ENCODE peak calls at places on chromosomes 2 and 18, in seven cellular contexts. O is K562, Y is GM12878, F is SK-N-SH, A is HCT116, S is HepG2, W is H1. T is an unnamed sample.

GRCh38 chr2:156319811-156320490 is 12.6 kb downstream of the NR4A2 start:
- DNase-seq in O (peak), Y (no peak), F (peak), A (no peak), S (no peak), W (no peak), T (no peak)

GRCh38 chr2:150127995-150128394 is 359.5 kb downstream of the RND3 start:
- DNase-seq in O (no peak), Y (no peak), F (no peak), A (no peak), S (no peak), W (no peak), T (no peak)

GRCh38 chr2:187215576-187216240 is 232.3 kb downstream of the CALCRL start:
- DNase-seq in O (no peak), Y (no peak), F (no peak), A (no peak), S (no peak), W (no peak), T (no peak)

GRCh38 chr18:58385472-58385871 is 243.4 kb downstream of the ALPK2 start:
- DNase-seq in O (no peak), Y (no peak), F (no peak), A (no peak), S (no peak), W (no peak), T (no peak)

GRCh38 chr2:174485763-174486613 is 841 bp downstream of the GPR155 start:
- DNase-seq in O (peak), Y (no peak), F (peak), A (no peak), S (no peak), W (no peak), T (no peak)

GRCh38 chr2:180202591-180202990 is 195.5 kb upstream of the CWC22 start:
- DNase-seq in O (no peak), Y (no peak), F (no peak), A (no peak), S (no peak), W (no peak), T (no peak)

GRCh38 chr2:54524236-54524991 is 68.3 kb downstream of the SPTBN1 start:
- DNase-seq in O (no peak), Y (peak), F (no peak), A (no peak), S (no peak), W (no peak), T (no peak)

GRCh38 chr18:75044296-75044695 is 164.6 kb downstream of the PTGR3 start:
- DNase-seq in O (no peak), Y (no peak), F (no peak), A (no peak), S (no peak), W (no peak), T (no peak)

GRCh38 chr2:48600917-48601316 is 16.7 kb upstream of the GTF2A1L start:
- DNase-seq in O (no peak), Y (no peak), F (no peak), A (no peak), S (no peak), W (no peak), T (no peak)

GRCh38 chr2:203453858-203454451 is 81.1 kb downstream of the RAPH1 start:
- DNase-seq in O (peak), Y (peak), F (peak), A (peak), S (peak), W (no peak), T (peak)

GRCh38 chr18:9082763-9083510 is 19.6 kb upstream of the NDUFV2 start:
- DNase-seq in O (no peak), Y (peak), F (no peak), A (no peak), S (no peak), W (no peak), T (no peak)

GRCh38 chr2:69203166-69203985 is 183.7 kb downstream of the GFPT1 start:
- DNase-seq in O (no peak), Y (no peak), F (no peak), A (no peak), S (peak), W (no peak), T (no peak)

GRCh38 chr2:69201243-69201642 is 185.8 kb downstream of the GFPT1 start:
- DNase-seq in O (no peak), Y (no peak), F (no peak), A (no peak), S (no peak), W (no peak), T (no peak)

GRCh38 chr2:69196327-69197117 is 183.5 kb downstream of the ANTXR1 start:
- DNase-seq in O (no peak), Y (no peak), F (no peak), A (no peak), S (peak), W (no peak), T (no peak)

GRCh38 chr2:69202323-69202722 is 184.7 kb downstream of the GFPT1 start:
- DNase-seq in O (no peak), Y (no peak), F (no peak), A (no peak), S (no peak), W (no peak), T (no peak)

GRCh38 chr2:69200107-69200520 is 186.9 kb downstream of the GFPT1 start:
- DNase-seq in O (no peak), Y (no peak), F (no peak), A (no peak), S (peak), W (no peak), T (no peak)
- TF ChIP-seq JUND in O (no peak), Y (no peak), F (no peak), A (no peak), S (no peak), W (no peak), T (no peak)

DNA sequence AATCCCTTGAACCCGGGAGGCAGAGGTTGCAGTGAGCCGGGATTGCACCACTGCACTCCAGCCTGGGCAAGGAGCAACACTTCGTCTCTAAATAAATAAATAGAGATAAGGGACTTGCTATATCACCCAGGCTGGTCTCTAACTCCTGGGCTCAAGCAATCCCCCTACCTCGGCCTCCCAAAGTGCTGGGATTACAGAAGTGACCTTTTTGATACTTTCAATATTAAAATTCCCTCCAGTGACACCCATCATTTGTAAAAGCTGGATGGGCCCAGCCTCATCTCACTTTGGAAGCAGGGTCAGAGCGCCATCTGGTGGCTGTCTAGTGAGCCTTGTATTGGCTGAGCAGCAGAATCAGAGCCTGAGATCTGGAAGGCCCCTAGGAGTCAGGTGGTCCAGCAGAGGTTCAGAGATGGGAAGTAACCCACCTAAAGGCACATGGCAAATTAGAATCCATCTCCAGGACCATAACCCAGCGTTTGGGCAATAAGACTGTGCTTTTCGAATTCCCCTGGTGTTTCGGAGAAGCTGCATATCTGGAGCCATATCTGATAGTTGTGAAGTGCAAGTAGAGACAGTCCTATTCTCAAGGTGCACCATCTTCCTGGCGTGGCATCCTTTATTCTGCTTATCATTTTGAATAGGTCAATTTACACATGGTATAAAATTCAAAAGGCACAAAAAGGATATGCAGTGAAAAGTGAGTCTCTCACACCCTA is 18.3 kb upstream of the SLC35F6 start:
- DNase-seq in O (peak), Y (no peak), F (peak), A (peak), S (peak), W (no peak), T (peak)
- TF ChIP-seq JUND in O (peak), Y (no peak), F (no peak), A (no peak), S (no peak), W (no peak), T (no peak)

DNA sequence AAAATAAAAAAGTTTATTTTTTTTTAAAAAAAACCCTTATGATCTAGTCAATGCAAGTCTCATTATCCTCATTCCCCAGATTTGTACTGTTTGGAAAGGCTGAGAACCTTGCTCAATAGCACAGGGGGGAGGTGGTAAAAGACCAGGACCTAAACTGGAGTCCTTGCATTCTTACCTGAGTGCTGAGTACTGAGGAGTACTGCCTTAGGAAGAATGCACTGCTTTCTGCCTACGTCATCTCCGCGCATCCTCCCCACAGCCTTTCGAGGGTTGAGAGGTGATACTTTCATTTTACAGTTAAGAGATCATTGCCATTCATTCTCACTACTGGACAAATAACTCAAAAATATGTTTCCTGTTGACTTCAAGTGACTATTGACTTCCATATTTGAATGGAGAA is 73.8 kb downstream of the MAP3K20 start:
- DNase-seq in O (no peak), Y (peak), F (no peak), A (no peak), S (no peak), W (no peak), T (no peak)
- TF ChIP-seq JUND in O (no peak), Y (no peak), F (no peak), A (no peak), S (no peak), W (no peak), T (no peak)

GRCh38 chr2:88088999-88089398 is 21.4 kb downstream of the SMYD1 start:
- DNase-seq in O (no peak), Y (no peak), F (no peak), A (no peak), S (no peak), W (no peak), T (no peak)

GRCh38 chr2:88091943-88092342 is 24.3 kb downstream of the SMYD1 start:
- DNase-seq in O (no peak), Y (no peak), F (no peak), A (no peak), S (no peak), W (no peak), T (no peak)

GRCh38 chr2:88087763-88088162 is 20.1 kb downstream of the SMYD1 start:
- DNase-seq in O (no peak), Y (no peak), F (no peak), A (no peak), S (no peak), W (no peak), T (no peak)

GRCh38 chr2:88092773-88093172 is 25.1 kb downstream of the SMYD1 start:
- DNase-seq in O (no peak), Y (no peak), F (no peak), A (no peak), S (no peak), W (no peak), T (no peak)

DNA sequence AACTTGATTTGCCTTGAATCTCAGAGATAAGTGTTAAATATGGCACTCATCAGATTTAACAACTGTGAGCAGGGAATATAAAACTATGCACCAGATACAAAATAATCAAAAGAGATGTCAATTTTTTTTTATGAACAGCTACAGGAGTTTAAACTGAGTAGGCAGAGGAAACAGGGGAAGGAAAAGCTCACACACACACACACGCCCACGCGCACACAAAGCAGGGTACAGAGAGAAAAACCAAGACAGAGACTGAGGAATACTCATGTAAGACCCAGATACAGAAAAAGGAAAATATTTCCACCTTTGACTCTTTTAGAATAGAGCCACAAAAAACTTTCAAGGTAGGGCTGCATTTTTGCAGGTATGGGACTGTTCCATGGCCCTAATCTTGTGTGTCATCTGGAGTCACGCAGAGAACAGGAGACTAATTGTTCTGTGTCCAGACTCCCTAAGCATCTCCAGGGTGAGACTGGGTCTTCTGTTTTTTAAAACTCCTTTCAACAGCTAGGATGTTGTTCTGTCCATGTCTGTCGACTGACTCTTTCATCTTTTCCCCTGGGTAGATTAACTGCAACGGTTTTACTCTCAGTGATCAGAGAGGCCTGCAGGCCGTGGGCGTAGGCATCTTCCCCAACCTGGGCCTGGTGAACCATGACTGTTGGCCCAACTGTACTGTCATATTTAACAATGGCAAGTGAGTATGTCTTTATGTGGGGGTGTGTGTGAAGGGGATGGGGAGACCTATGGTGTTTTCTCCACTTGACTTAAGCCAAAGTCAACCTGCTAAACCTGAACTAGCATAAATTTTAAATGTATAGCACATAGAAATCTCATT is 23.0 kb downstream of the SMYD1 start:
- DNase-seq in O (no peak), Y (no peak), F (no peak), A (no peak), S (no peak), W (no peak), T (no peak)
- TF ChIP-seq JUND in O (no peak), Y (no peak), F (no peak), A (no peak), S (no peak), W (no peak), T (no peak)

DNA sequence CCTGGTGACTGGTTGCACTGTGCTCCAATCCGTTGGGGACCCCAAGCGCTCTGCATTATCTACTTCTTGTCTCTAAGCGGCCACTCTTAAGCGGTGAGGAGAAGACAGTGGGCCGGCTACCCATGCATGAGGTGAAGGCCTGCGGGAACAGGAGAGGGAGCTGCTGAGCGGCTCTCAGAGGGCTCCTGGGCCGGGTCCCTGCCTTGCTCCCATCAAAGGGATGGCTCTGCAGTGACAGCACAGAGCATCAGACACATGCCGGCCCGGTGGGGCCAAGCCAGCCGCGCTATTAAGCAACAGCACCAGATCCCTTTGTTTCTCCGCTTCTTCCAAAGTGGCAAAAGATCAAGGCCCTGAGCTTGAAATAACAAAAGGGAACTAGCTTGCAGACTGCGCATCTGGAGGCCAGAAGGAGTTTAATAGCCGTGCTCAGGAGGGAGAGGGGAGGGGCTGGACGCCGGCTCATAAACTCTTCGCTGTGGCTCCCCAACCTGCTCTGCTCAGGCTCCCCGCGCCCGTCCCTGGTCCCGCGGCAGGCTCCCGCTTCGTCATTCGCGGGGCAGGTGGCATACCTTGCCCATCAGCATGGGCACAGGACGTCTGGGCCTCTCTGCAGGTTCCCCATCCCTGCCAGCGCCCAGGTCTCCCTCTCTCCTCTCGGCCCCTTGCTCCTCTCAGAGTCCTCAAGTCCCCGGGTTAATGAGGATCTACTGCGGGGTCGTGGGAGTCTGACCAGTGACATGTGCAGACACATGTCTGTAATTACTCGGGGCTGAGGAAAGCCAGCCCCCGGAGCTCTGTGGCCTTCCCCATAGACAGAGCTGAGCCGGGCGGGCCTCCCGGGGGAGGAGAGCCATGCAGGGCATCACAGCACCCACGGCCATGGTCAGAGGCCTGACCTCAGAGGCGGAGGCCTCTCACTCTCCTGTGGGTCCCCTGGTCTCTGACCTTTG is 96.7 kb downstream of the ASB1 start:
- DNase-seq in O (no peak), Y (no peak), F (peak), A (no peak), S (peak), W (peak), T (no peak)
- TF ChIP-seq JUND in O (no peak), Y (no peak), F (no peak), A (no peak), S (no peak), W (no peak), T (no peak)

GRCh38 chr18:73979742-73980141 is 167.9 kb downstream of the FBXO15 start:
- DNase-seq in O (no peak), Y (no peak), F (no peak), A (no peak), S (no peak), W (no peak), T (no peak)
- TF ChIP-seq JUND in O (no peak), Y (no peak), F (no peak), A (no peak), S (no peak), W (no peak), T (no peak)

GRCh38 chr2:18085593-18085992 is 207.1 kb downstream of the KCNS3 start:
- DNase-seq in O (no peak), Y (no peak), F (no peak), A (no peak), S (no peak), W (no peak), T (no peak)

GRCh38 chr2:18084376-18084775 is 205.9 kb downstream of the KCNS3 start:
- DNase-seq in O (no peak), Y (no peak), F (no peak), A (no peak), S (no peak), W (no peak), T (no peak)

GRCh38 chr2:18078206-18078605 is 199.7 kb downstream of the KCNS3 start:
- DNase-seq in O (no peak), Y (no peak), F (no peak), A (no peak), S (no peak), W (no peak), T (no peak)

GRCh38 chr2:18083806-18084205 is 205.3 kb downstream of the KCNS3 start:
- DNase-seq in O (no peak), Y (no peak), F (no peak), A (no peak), S (no peak), W (no peak), T (no peak)
- TF ChIP-seq JUND in O (no peak), Y (no peak), F (no peak), A (no peak), S (no peak), W (no peak), T (no peak)

DNA sequence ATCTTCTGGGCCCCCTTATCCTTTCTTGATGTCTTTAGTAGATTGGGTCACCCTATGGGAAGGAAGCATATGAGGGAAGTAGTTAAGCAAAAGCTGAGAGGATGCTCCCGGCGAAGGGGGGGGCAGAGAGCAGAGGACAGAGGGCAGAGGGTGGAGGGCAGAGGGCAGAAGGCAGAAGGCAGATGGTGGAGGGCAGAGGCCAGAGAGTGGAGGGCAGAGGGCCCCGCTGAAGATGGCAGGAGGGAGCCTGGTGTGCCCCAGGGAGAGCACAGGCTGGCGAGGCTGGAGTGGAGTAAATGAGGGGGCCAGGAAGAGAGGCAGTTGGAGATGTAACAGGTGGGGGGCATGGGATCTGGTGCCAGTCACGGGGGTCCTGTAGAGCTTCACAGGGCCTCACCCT is 7.0 kb downstream of the MLPH start:
- DNase-seq in O (no peak), Y (no peak), F (no peak), A (no peak), S (no peak), W (no peak), T (no peak)
- TF ChIP-seq JUND in O (no peak), Y (no peak), F (no peak), A (no peak), S (no peak), W (no peak), T (no peak)

T was measured in T47D.